ENCODE peak calls at places on chromosome 16, in nine cellular contexts. C is AG10803, A is OCI-LY7, Z is neural progenitor cell, X is endothelial cell of umbilical vein, Q is A549, B is esophagus muscularis mucosa, I is body of pancreas, P is cardiac fibroblast. F is an unnamed sample.

GRCh38 chr16:66926171-66926570 is 836 bp upstream of the RRAD start:
- DNase-seq in C (no peak), A (no peak), Z (no peak), X (no peak), Q (no peak), B (no peak), I (no peak), P (no peak), F (peak)

GRCh38 chr16:3274490-3274889 is 8.8 kb upstream of the ZNF263 start:
- DNase-seq in C (no peak), A (peak), Z (peak), X (no peak), Q (no peak), B (no peak), I (no peak), P (no peak), F (no peak)

GRCh38 chr16:88343276-88343791 is 39.4 kb upstream of the ZNF469 start:
- DNase-seq in C (no peak), A (no peak), Z (no peak), X (no peak), Q (no peak), B (no peak), I (no peak), P (no peak), F (no peak)

GRCh38 chr16:86911311-86911999 is 333.1 kb downstream of the FOXL1 start:
- DNase-seq in C (no peak), A (no peak), Z (no peak), X (no peak), Q (no peak), B (no peak), I (no peak), P (no peak), F (no peak)

GRCh38 chr16:28087675-28088285 is 24.3 kb upstream of the GSG1L start:
- DNase-seq in C (no peak), A (no peak), Z (no peak), X (no peak), Q (no peak), B (no peak), I (no peak), P (no peak), F (no peak)

GRCh38 chr16:73361061-73361460 is 313.1 kb upstream of the ZFHX3 start:
- DNase-seq in C (no peak), A (no peak), Z (no peak), X (no peak), Q (no peak), B (no peak), I (no peak), P (no peak), F (no peak)

GRCh38 chr16:67969286-67970039 is 1.0 kb upstream of the SLC12A4 start:
- DNase-seq in C (no peak), A (no peak), Z (peak), X (peak), Q (no peak), B (no peak), I (no peak), P (no peak), F (no peak)

GRCh38 chr16:6897910-6898475 is 434.7 kb upstream of the RBFOX1 start:
- DNase-seq in C (no peak), A (no peak), Z (peak), X (no peak), Q (no peak), B (no peak), I (no peak), P (no peak), F (no peak)

GRCh38 chr16:47424846-47425245 is 36.0 kb downstream of the ITFG1 start:
- DNase-seq in C (no peak), A (no peak), Z (peak), X (no peak), Q (no peak), B (no peak), I (no peak), P (no peak), F (no peak)

GRCh38 chr16:769201-769769 is 8.8 kb downstream of the MSLN start:
- DNase-seq in C (no peak), A (no peak), Z (no peak), X (no peak), Q (no peak), B (no peak), I (no peak), P (no peak), F (peak)

GRCh38 chr16:89581861-89582563 is 6.5 kb downstream of the CPNE7 start:
- DNase-seq in C (peak), A (no peak), Z (no peak), X (peak), Q (no peak), B (no peak), I (peak), P (peak), F (no peak)

GRCh38 chr16:65807858-65808257 is 558.6 kb upstream of the CDH5 start:
- DNase-seq in C (no peak), A (no peak), Z (no peak), X (no peak), Q (no peak), B (peak), I (no peak), P (no peak), F (no peak)

GRCh38 chr16:87278191-87279093 is 38.8 kb downstream of the C16orf95 start:
- DNase-seq in C (peak), A (peak), Z (peak), X (peak), Q (peak), B (no peak), I (peak), P (peak), F (peak)

GRCh38 chr16:48117217-48118105 is 38.3 kb downstream of the ABCC12 start:
- DNase-seq in C (no peak), A (peak), Z (peak), X (peak), Q (peak), B (no peak), I (peak), P (peak), F (no peak)

GRCh38 chr16:65773319-65773874 is 593.1 kb upstream of the CDH5 start:
- DNase-seq in C (no peak), A (peak), Z (no peak), X (no peak), Q (no peak), B (no peak), I (no peak), P (no peak), F (no peak)

GRCh38 chr16:12474794-12475410 is 328.8 kb downstream of the CPPED1 start:
- DNase-seq in C (no peak), A (no peak), Z (no peak), X (no peak), Q (no peak), B (no peak), I (no peak), P (no peak), F (no peak)

GRCh38 chr16:86448306-86448705 is 62.0 kb upstream of the FOXF1 start:
- DNase-seq in C (no peak), A (no peak), Z (no peak), X (no peak), Q (no peak), B (no peak), I (no peak), P (no peak), F (no peak)

GRCh38 chr16:5916711-5917191 is 819.2 kb upstream of the EEF2KMT start:
- DNase-seq in C (no peak), A (no peak), Z (peak), X (no peak), Q (no peak), B (no peak), I (no peak), P (no peak), F (no peak)

GRCh38 chr16:1425616-1426370 is 5.1 kb upstream of the PERCC1 start:
- DNase-seq in C (no peak), A (no peak), Z (no peak), X (no peak), Q (no peak), B (no peak), I (no peak), P (no peak), F (no peak)

GRCh38 chr16:87202346-87202745 is 114.8 kb downstream of the C16orf95 start:
- DNase-seq in C (peak), A (no peak), Z (no peak), X (no peak), Q (no peak), B (no peak), I (no peak), P (peak), F (no peak)

GRCh38 chr16:27111486-27111885 is 44.8 kb downstream of the C16orf82 start:
- DNase-seq in C (no peak), A (peak), Z (no peak), X (no peak), Q (no peak), B (no peak), I (no peak), P (no peak), F (no peak)

GRCh38 chr16:64989050-64989449 is 132.8 kb downstream of the CDH11 start:
- DNase-seq in C (no peak), A (no peak), Z (no peak), X (no peak), Q (no peak), B (no peak), I (no peak), P (no peak), F (no peak)

GRCh38 chr16:56673916-56674315 is 4.3 kb downstream of the MT1H start:
- DNase-seq in C (no peak), A (peak), Z (peak), X (peak), Q (no peak), B (no peak), I (peak), P (peak), F (no peak)

GRCh38 chr16:50297301-50298074 is 31.1 kb downstream of the ADCY7 start:
- DNase-seq in C (no peak), A (no peak), Z (no peak), X (no peak), Q (no peak), B (no peak), I (no peak), P (no peak), F (peak)

GRCh38 chr16:9012848-9013507 is 49.3 kb upstream of the USP7 start:
- DNase-seq in C (no peak), A (no peak), Z (peak), X (peak), Q (no peak), B (no peak), I (no peak), P (peak), F (peak)

GRCh38 chr16:58280846-58281301 is 14.0 kb downstream of the PRSS54 start:
- DNase-seq in C (peak), A (no peak), Z (no peak), X (no peak), Q (no peak), B (no peak), I (no peak), P (peak), F (no peak)

GRCh38 chr16:86509759-86510464 is 415 bp upstream of the FOXF1 start:
- DNase-seq in C (peak), A (no peak), Z (peak), X (peak), Q (no peak), B (peak), I (peak), P (peak), F (peak)

GRCh38 chr16:16183562-16183961 is 39.7 kb downstream of the ABCC6 start:
- DNase-seq in C (no peak), A (peak), Z (peak), X (no peak), Q (no peak), B (no peak), I (no peak), P (no peak), F (peak)

GRCh38 chr16:20241321-20241720 is 86.0 kb downstream of the GP2 start:
- DNase-seq in C (no peak), A (no peak), Z (no peak), X (no peak), Q (no peak), B (no peak), I (no peak), P (no peak), F (no peak)

GRCh38 chr16:20291807-20292206 is 35.5 kb downstream of the GP2 start:
- DNase-seq in C (no peak), A (no peak), Z (peak), X (no peak), Q (no peak), B (no peak), I (no peak), P (no peak), F (no peak)

GRCh38 chr16:52456368-52456767 is 90.6 kb downstream of the TOX3 start:
- DNase-seq in C (no peak), A (no peak), Z (peak), X (no peak), Q (no peak), B (no peak), I (no peak), P (no peak), F (no peak)

GRCh38 chr16:79047337-79047736 is 553.2 kb downstream of the MAF start:
- DNase-seq in C (no peak), A (peak), Z (no peak), X (no peak), Q (peak), B (no peak), I (no peak), P (no peak), F (no peak)

GRCh38 chr16:21233521-21234150 is at the start of gene ANKS4B:
- DNase-seq in C (no peak), A (no peak), Z (no peak), X (no peak), Q (no peak), B (no peak), I (peak), P (no peak), F (no peak)

GRCh38 chr16:48409839-48410610 is 24.8 kb upstream of the SIAH1 start:
- DNase-seq in C (peak), A (no peak), Z (no peak), X (no peak), Q (peak), B (no peak), I (peak), P (peak), F (no peak)

GRCh38 chr16:89026121-89026612 is 49.2 kb upstream of the CBFA2T3 start:
- DNase-seq in C (no peak), A (peak), Z (no peak), X (no peak), Q (no peak), B (no peak), I (no peak), P (no peak), F (no peak)

GRCh38 chr16:52547834-52548215 is 882 bp upstream of the TOX3 start:
- DNase-seq in C (no peak), A (no peak), Z (no peak), X (no peak), Q (no peak), B (peak), I (no peak), P (no peak), F (no peak)

GRCh38 chr16:2524339-2524938 is 4.3 kb downstream of the AMDHD2 start:
- DNase-seq in C (no peak), A (no peak), Z (no peak), X (no peak), Q (no peak), B (no peak), I (no peak), P (no peak), F (no peak)

GRCh38 chr16:2211923-2212347 is 1.3 kb upstream of the BRICD5 start:
- DNase-seq in C (no peak), A (no peak), Z (no peak), X (no peak), Q (no peak), B (no peak), I (no peak), P (no peak), F (no peak)

DNA sequence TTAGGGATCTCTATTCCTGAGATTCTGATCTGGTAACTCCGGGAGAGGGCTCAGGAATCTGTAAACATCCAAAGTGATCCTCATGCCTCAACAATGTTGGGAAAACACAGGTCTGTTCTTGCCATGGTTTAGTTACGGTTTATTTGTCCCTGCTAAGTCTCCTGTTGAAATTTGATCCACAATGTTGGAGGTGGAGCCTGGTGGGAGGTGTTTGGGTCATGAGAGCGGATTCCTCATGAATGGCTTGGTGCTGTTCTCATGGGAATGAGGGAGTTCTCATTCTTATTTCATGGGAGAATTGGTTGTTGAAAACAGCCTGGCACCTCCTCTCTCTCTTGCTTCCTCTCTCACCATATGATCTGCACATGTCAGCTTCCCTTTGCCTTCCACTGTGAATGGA is 608.6 kb upstream of the GOT2 start:
- DNase-seq in C (no peak), A (no peak), Z (no peak), X (no peak), Q (no peak), B (no peak), I (no peak), P (no peak), F (no peak)
- H3K4me3 ChIP-seq in C (no peak), A (no peak), Z (no peak), X (no peak), Q (no peak), B (no peak), I (no peak), P (no peak), F (no peak)

DNA sequence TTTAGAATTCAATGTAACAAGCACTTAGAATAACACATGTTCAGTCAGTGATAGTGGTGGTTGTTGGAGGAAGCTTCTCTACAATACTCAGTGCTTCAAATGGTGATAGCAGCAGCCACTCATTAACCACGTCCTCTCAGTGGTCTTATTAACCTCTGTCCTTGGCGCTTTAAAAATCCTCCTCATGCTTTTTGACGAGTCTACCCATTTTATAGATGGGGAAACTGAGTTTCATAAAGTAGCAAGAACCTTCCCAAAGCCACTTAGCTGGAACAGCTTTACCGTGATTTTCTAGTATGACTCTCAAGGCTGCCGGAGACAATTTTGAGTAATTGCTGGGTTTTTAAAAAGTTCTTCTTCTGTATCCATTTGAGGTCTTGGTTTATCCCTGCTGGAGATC is 47.4 kb downstream of the PLCG2 start:
- DNase-seq in C (no peak), A (no peak), Z (no peak), X (no peak), Q (no peak), B (no peak), I (no peak), P (no peak), F (no peak)
- H3K4me3 ChIP-seq in C (no peak), A (no peak), Z (no peak), X (no peak), Q (no peak), B (no peak), I (no peak), P (no peak), F (no peak)

GRCh38 chr16:63618896-63619295 is 1503.0 kb downstream of the CDH11 start:
- DNase-seq in C (no peak), A (no peak), Z (no peak), X (no peak), Q (no peak), B (no peak), I (no peak), P (no peak), F (no peak)
- H3K4me3 ChIP-seq in C (no peak), A (no peak), Z (no peak), X (no peak), Q (no peak), B (no peak), I (no peak), P (no peak), F (no peak)

DNA sequence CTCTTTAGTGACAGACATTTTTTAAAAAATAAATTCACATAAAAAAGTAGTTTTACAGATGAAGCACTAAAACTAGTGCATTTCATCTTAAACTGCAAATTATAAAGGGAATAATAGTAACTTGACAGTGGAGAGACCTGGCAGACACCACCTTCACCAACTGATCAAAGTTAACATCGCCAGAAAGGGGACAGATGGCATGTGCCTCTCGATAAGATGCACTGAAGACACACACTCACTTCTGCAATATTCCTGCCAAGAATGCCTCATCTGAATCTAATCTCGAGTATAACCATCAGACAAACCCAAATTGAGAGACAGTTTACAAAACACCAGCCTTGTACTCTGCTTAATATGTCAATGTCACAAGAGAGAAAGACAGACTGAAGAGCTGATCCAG is 6.8 kb downstream of the DEXI start:
- DNase-seq in C (no peak), A (no peak), Z (no peak), X (no peak), Q (no peak), B (no peak), I (no peak), P (no peak), F (no peak)
- H3K4me3 ChIP-seq in C (no peak), A (no peak), Z (no peak), X (no peak), Q (no peak), B (no peak), I (no peak), P (no peak), F (no peak)

GRCh38 chr16:84864266-84864955 is 44.6 kb downstream of the CRISPLD2 start:
- DNase-seq in C (no peak), A (peak), Z (no peak), X (no peak), Q (no peak), B (no peak), I (no peak), P (no peak), F (no peak)

GRCh38 chr16:84861671-84862070 is 41.9 kb downstream of the CRISPLD2 start:
- DNase-seq in C (no peak), A (no peak), Z (no peak), X (no peak), Q (no peak), B (no peak), I (no peak), P (no peak), F (no peak)

GRCh38 chr16:84860383-84860782 is 40.6 kb downstream of the CRISPLD2 start:
- DNase-seq in C (no peak), A (no peak), Z (no peak), X (no peak), Q (no peak), B (no peak), I (no peak), P (no peak), F (no peak)

GRCh38 chr16:84862804-84863484 is 43.2 kb downstream of the CRISPLD2 start:
- DNase-seq in C (no peak), A (no peak), Z (no peak), X (no peak), Q (no peak), B (no peak), I (no peak), P (peak), F (no peak)

DNA sequence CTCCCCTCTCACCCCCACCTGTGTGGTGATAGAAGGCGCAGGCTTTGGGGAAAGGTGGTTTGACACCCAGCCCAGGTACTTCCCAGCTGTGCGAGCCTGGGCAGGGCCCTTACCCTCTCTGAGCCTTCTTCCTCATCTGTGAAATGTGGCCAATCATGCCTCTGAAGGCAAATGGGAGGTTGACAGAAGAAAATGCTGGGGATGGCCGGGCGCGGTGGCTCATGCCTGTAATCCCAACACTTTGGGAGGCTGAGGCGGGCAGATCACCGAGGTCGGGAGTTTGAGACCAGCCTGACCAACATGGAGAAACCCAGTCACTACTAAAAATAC is 43.7 kb downstream of the CRISPLD2 start:
- DNase-seq in C (no peak), A (no peak), Z (no peak), X (no peak), Q (no peak), B (no peak), I (no peak), P (no peak), F (no peak)
- H3K4me3 ChIP-seq in C (no peak), A (no peak), Z (no peak), X (no peak), Q (no peak), B (no peak), I (no peak), P (no peak), F (no peak)

GRCh38 chr16:54048994-54049929 is 237.3 kb downstream of the IRX3 start:
- DNase-seq in C (no peak), A (no peak), Z (peak), X (no peak), Q (no peak), B (no peak), I (no peak), P (no peak), F (no peak)
- H3K4me3 ChIP-seq in C (no peak), A (no peak), Z (no peak), X (no peak), Q (no peak), B (no peak), I (no peak), P (no peak), F (no peak)

GRCh38 chr16:14100825-14101224 is 29.7 kb downstream of the MRTFB start:
- DNase-seq in C (no peak), A (no peak), Z (no peak), X (no peak), Q (no peak), B (no peak), I (no peak), P (no peak), F (no peak)

GRCh38 chr16:14097182-14097951 is 26.2 kb downstream of the MRTFB start:
- DNase-seq in C (no peak), A (no peak), Z (peak), X (no peak), Q (no peak), B (no peak), I (peak), P (no peak), F (no peak)

GRCh38 chr16:14092579-14092978 is 21.5 kb downstream of the MRTFB start:
- DNase-seq in C (no peak), A (no peak), Z (no peak), X (peak), Q (no peak), B (no peak), I (no peak), P (no peak), F (no peak)

GRCh38 chr16:14098081-14098480 is 27.0 kb downstream of the MRTFB start:
- DNase-seq in C (peak), A (no peak), Z (no peak), X (no peak), Q (no peak), B (no peak), I (no peak), P (no peak), F (no peak)

GRCh38 chr16:14095883-14096551 is 24.9 kb downstream of the MRTFB start:
- DNase-seq in C (no peak), A (no peak), Z (no peak), X (no peak), Q (no peak), B (no peak), I (peak), P (no peak), F (no peak)
- H3K4me3 ChIP-seq in C (no peak), A (no peak), Z (no peak), X (no peak), Q (no peak), B (no peak), I (no peak), P (no peak), F (no peak)

F was measured in heart left ventricle.